ENCODE peak calls at places on chromosomes 6 and 20, in eight cellular contexts. X, G, K, F, L, U, S and I are unnamed samples.

GRCh38 chr6:145891126-145891525 is 73.0 kb downstream of the SHPRH start:
- DNase-seq in X (no peak), G (peak; percentile 89), K (no peak), F (no peak), L (no peak), U (no peak), S (no peak), I (no peak)

GRCh38 chr6:3749390-3749978 is 2.0 kb downstream of the PXDC1 start:
- DNase-seq in X (peak; percentile 85), G (no peak), K (no peak), F (no peak), L (no peak), U (no peak), S (no peak), I (no peak)

GRCh38 chr6:52362443-52363221 is 681 bp downstream of the PAQR8 start:
- DNase-seq in X (peak; percentile 69), G (no peak), K (peak; percentile 69), F (peak; percentile 28), L (peak; percentile 12), U (no peak), S (peak; percentile 33), I (no peak)

GRCh38 chr6:144613859-144614258 is 328.7 kb downstream of the UTRN start:
- DNase-seq in X (no peak), G (no peak), K (no peak), F (no peak), L (no peak), U (no peak), S (no peak), I (no peak)

GRCh38 chr6:8329592-8329991 is 105.8 kb downstream of the SLC35B3 start:
- DNase-seq in X (no peak), G (no peak), K (no peak), F (no peak), L (no peak), U (no peak), S (no peak), I (no peak)

GRCh38 chr20:51487525-51488279 is 54.8 kb downstream of the NFATC2 start:
- DNase-seq in X (no peak), G (no peak), K (no peak), F (no peak), L (no peak), U (no peak), S (no peak), I (no peak)

GRCh38 chr6:157563611-157564284 is 182.8 kb downstream of the ZDHHC14 start:
- DNase-seq in X (peak; percentile 39), G (no peak), K (no peak), F (no peak), L (no peak), U (peak; percentile 16), S (no peak), I (no peak)

GRCh38 chr6:79861023-79861422 is 86.3 kb downstream of the ELOVL4 start:
- DNase-seq in X (no peak), G (no peak), K (no peak), F (no peak), L (no peak), U (no peak), S (no peak), I (no peak)

GRCh38 chr20:37714973-37715657 is 21.3 kb downstream of the CTNNBL1 start:
- DNase-seq in X (no peak), G (peak; percentile 46), K (no peak), F (no peak), L (no peak), U (no peak), S (no peak), I (no peak)

GRCh38 chr6:34560366-34561226 is 4.5 kb upstream of the SPDEF start:
- DNase-seq in X (no peak), G (no peak), K (no peak), F (peak; percentile 77), L (no peak), U (no peak), S (no peak), I (no peak)

GRCh38 chr20:58818585-58819285 is 32.0 kb downstream of the GNAS-AS1 start:
- DNase-seq in X (no peak), G (peak; percentile 75), K (no peak), F (no peak), L (peak; percentile 46), U (no peak), S (no peak), I (no peak)

GRCh38 chr6:64988148-64988547 is 718.9 kb downstream of the EYS start:
- DNase-seq in X (no peak), G (no peak), K (no peak), F (no peak), L (no peak), U (no peak), S (no peak), I (no peak)

GRCh38 chr20:58661298-58662141 is 10.4 kb downstream of the STX16 start:
- DNase-seq in X (no peak), G (no peak), K (no peak), F (no peak), L (no peak), U (no peak), S (no peak), I (no peak)

GRCh38 chr6:90237350-90237990 is 59.2 kb downstream of the BACH2 start:
- DNase-seq in X (no peak), G (no peak), K (no peak), F (no peak), L (no peak), U (no peak), S (no peak), I (no peak)

GRCh38 chr20:17969276-17969883 is 562 bp downstream of the MGME1 start:
- DNase-seq in X (no peak), G (no peak), K (no peak), F (peak; percentile 82), L (no peak), U (no peak), S (peak; percentile 77), I (no peak)

GRCh38 chr6:166314454-166314853 is 6.3 kb upstream of the PRR18 start:
- DNase-seq in X (no peak), G (no peak), K (no peak), F (no peak), L (no peak), U (no peak), S (no peak), I (no peak)

GRCh38 chr6:27213544-27214125 is 33.9 kb upstream of the PRSS16 start:
- DNase-seq in X (no peak), G (no peak), K (no peak), F (peak; percentile 37), L (no peak), U (no peak), S (peak; percentile 19), I (no peak)

GRCh38 chr20:61361501-61361900 is 109.4 kb downstream of the CDH4 start:
- DNase-seq in X (no peak), G (no peak), K (no peak), F (no peak), L (no peak), U (no peak), S (no peak), I (no peak)

GRCh38 chr20:63090682-63091571 is 84.2 kb upstream of the BHLHE23 start:
- DNase-seq in X (peak; percentile 52), G (no peak), K (no peak), F (no peak), L (no peak), U (no peak), S (no peak), I (no peak)

GRCh38 chr6:150176659-150177058 is 33.8 kb downstream of the PPP1R14C start:
- DNase-seq in X (no peak), G (no peak), K (no peak), F (no peak), L (no peak), U (no peak), S (no peak), I (no peak)

GRCh38 chr6:165308926-165309731 is at the start of gene C6orf118:
- DNase-seq in X (no peak), G (no peak), K (peak; percentile 20), F (peak; percentile 71), L (no peak), U (peak; percentile 7), S (peak; percentile 12), I (peak; percentile 61)

GRCh38 chr20:10672579-10673127 is 1.1 kb downstream of the JAG1 start:
- DNase-seq in X (peak; percentile 80), G (no peak), K (peak; percentile 47), F (peak; percentile 60), L (peak; percentile 8), U (peak; percentile 52), S (peak; percentile 27), I (peak; percentile 74)

GRCh38 chr6:152271681-152272464 is 365.3 kb downstream of the SYNE1 start:
- DNase-seq in X (peak; percentile 83), G (peak; percentile 14), K (no peak), F (no peak), L (no peak), U (no peak), S (peak; percentile 62), I (peak; percentile 75)

GRCh38 chr20:10857362-10858070 is 183.7 kb upstream of the JAG1 start:
- DNase-seq in X (no peak), G (no peak), K (peak; percentile 13), F (no peak), L (no peak), U (no peak), S (no peak), I (no peak)

GRCh38 chr6:163334264-163334663 is 80.3 kb upstream of the QKI start:
- DNase-seq in X (peak; percentile 62), G (no peak), K (no peak), F (no peak), L (no peak), U (no peak), S (no peak), I (no peak)

GRCh38 chr20:21707999-21708737 is 2.7 kb downstream of the PAX1 start:
- DNase-seq in X (no peak), G (no peak), K (no peak), F (no peak), L (no peak), U (no peak), S (no peak), I (no peak)

GRCh38 chr20:17828598-17829144 is 128.9 kb downstream of the BANF2 start:
- DNase-seq in X (peak; percentile 10), G (no peak), K (no peak), F (no peak), L (no peak), U (no peak), S (no peak), I (no peak)

GRCh38 chr20:1331801-1332453 is 3.0 kb upstream of the SDCBP2 start:
- DNase-seq in X (peak; percentile 21), G (no peak), K (no peak), F (no peak), L (no peak), U (no peak), S (no peak), I (peak; percentile 47)